ENCODE peak calls at places on chromosomes 2 and 18, in nine cellular contexts. S is HL-60; I is A549; N is right lobe of liver; O is neural progenitor cell; P is HCT116; G is ovary; W is left lung; H is CD8-positive, alpha-beta memory T cell. F is an unnamed sample.

GRCh38 chr2:159817278-159817677 is 19.3 kb upstream of the CD302 start:
- DNase-seq in S (peak), I (no peak), N (no peak), O (no peak), P (no peak), G (no peak), W (no peak), H (no peak), F (no peak)

GRCh38 chr2:172725741-172726140 is 9.9 kb upstream of the RAPGEF4 start:
- DNase-seq in S (no peak), I (no peak), N (no peak), O (no peak), P (no peak), G (no peak), W (no peak), H (no peak), F (no peak)

GRCh38 chr2:168654724-168655123 is 147.7 kb upstream of the NOSTRIN start:
- DNase-seq in S (no peak), I (no peak), N (no peak), O (no peak), P (no peak), G (no peak), W (no peak), H (no peak), F (no peak)

GRCh38 chr2:215637658-215638057 is 201.8 kb upstream of the FN1 start:
- DNase-seq in S (no peak), I (no peak), N (no peak), O (no peak), P (no peak), G (no peak), W (no peak), H (no peak), F (no peak)

GRCh38 chr2:98833172-98833916 is 102.4 kb upstream of the MGAT4A start:
- DNase-seq in S (no peak), I (no peak), N (no peak), O (no peak), P (no peak), G (no peak), W (no peak), H (no peak), F (no peak)

GRCh38 chr2:186868344-186868743 is 19.4 kb upstream of the ZSWIM2 start:
- DNase-seq in S (no peak), I (no peak), N (no peak), O (no peak), P (no peak), G (no peak), W (no peak), H (no peak), F (no peak)

GRCh38 chr2:237567276-237568029 is 1.1 kb downstream of the PRLH start:
- DNase-seq in S (no peak), I (no peak), N (peak), O (no peak), P (no peak), G (peak), W (no peak), H (peak), F (no peak)

GRCh38 chr18:10378688-10379465 is 75.6 kb upstream of the APCDD1 start:
- DNase-seq in S (no peak), I (no peak), N (no peak), O (no peak), P (no peak), G (peak), W (no peak), H (no peak), F (peak)

GRCh38 chr18:75176849-75177248 is 32.1 kb downstream of the PTGR3 start:
- DNase-seq in S (no peak), I (no peak), N (no peak), O (no peak), P (no peak), G (no peak), W (no peak), H (no peak), F (no peak)
- H3K4me3 ChIP-seq in S (no peak), I (no peak), N (no peak), O (no peak), P (no peak), G (no peak), W (no peak), H (no peak), F (no peak)

DNA sequence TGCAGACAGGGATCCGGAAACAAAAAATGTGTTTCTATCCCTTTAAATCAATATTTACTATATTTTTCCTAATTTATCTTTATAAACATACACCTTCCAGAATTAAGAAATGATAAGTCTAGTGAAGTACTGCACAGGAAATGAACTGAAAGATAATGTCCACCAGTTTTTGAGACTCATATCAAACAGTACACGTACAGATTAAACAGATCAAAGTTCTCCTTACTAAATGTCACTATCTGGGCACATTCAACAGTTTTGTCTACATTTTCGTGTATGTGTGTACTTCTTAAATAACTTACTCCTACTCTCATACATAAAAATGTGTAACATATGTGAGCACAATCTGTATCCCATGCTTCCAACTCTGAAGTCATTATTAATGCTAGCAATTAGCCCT is 108.0 kb downstream of the MEP1B start:
- DNase-seq in S (no peak), I (no peak), N (no peak), O (no peak), P (no peak), G (no peak), W (no peak), H (no peak), F (no peak)
- H3K4me3 ChIP-seq in S (no peak), I (no peak), N (no peak), O (no peak), P (no peak), G (no peak), W (no peak), H (no peak), F (no peak)

GRCh38 chr2:137939026-137939425 is 25.2 kb upstream of the HNMT start:
- DNase-seq in S (no peak), I (no peak), N (no peak), O (no peak), P (no peak), G (no peak), W (no peak), H (no peak), F (no peak)
- H3K4me3 ChIP-seq in S (no peak), I (no peak), N (no peak), O (no peak), P (no peak), G (no peak), W (no peak), H (no peak), F (no peak)

GRCh38 chr18:62877448-62878221 is 162.3 kb downstream of the PHLPP1 start:
- DNase-seq in S (no peak), I (peak), N (no peak), O (peak), P (no peak), G (no peak), W (no peak), H (no peak), F (no peak)
- H3K4me3 ChIP-seq in S (no peak), I (no peak), N (no peak), O (peak), P (no peak), G (no peak), W (no peak), H (no peak), F (no peak)

GRCh38 chr2:100978582-100979051 is 23.5 kb upstream of the RPL31 start:
- DNase-seq in S (no peak), I (no peak), N (no peak), O (no peak), P (no peak), G (no peak), W (no peak), H (no peak), F (no peak)
- H3K4me3 ChIP-seq in S (no peak), I (no peak), N (no peak), O (no peak), P (no peak), G (no peak), W (no peak), H (no peak), F (no peak)

DNA sequence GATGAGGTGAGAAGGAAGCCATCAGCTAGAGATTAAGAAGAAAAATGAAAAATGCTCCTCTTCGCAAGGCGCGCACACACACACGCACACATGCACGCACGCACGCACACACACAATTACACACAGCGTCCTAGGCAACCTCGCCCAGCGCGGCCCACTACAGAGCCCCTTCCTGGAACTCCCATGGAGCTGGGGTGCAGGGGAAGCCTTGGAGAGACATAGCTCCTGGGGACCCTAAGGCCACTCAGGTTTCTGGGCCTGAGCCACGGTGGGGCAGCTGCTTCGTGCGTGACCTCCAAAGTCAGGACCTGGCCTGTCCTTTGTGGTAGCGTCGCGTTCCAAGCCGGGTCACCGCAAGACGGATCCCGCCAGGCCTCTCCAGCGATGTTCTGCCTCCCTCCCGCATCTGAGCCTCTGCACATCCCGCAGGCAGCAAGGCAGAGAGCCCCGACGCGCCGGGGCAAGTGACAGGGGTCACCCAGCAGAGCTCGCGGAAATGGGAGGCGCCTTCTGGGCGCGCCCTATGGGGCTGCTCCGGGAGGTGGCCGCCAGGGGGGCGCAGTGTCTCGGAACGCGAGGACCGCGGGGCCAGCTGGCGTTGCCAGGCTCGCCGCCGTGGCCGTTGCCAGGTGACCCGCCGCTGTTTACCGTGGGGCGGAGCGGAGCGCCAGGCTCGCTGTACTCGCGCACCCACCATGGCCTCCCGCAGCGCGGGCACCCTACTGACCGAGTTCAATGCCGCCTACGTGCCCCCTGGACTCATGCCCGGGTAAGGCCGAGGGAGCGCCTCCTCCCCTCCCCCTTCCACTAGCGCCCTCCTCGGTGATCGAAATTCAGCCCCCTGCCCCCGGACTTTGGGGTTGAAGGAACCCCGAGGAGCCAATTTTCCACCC is 79.0 kb downstream of the CIB4 start:
- DNase-seq in S (no peak), I (peak), N (peak), O (no peak), P (peak), G (peak), W (no peak), H (no peak), F (peak)
- H3K4me3 ChIP-seq in S (peak), I (peak), N (peak), O (no peak), P (peak), G (peak), W (peak), H (no peak), F (peak)

F was measured in Jurkat, Clone E6-1.